ENCODE peak calls at places on chromosomes 6 and 20, in five cellular contexts. S is endothelial cell of umbilical vein, J is lower lobe of right lung, D is PC-9, Q is heart left ventricle. C is an unnamed sample. For H3K4me1, the result is how much of the 10 kb centered on the place peaks cover.

GRCh38 chr20:6708010-6708409 is 59.5 kb upstream of the BMP2 start:
- DNase-seq in S (peak), J (peak), D (no peak), Q (peak), C (peak)

GRCh38 chr20:57620999-57621398 is 773 bp upstream of the ZBP1 start:
- DNase-seq in S (no peak), J (no peak), D (no peak), Q (peak), C (peak)

GRCh38 chr6:134609862-134610261 is 291.9 kb upstream of the SGK1 start:
- DNase-seq in S (no peak), J (no peak), D (no peak), Q (no peak), C (no peak)

GRCh38 chr20:58033026-58033536 is 195.4 kb downstream of the ANKRD60 start:
- DNase-seq in S (no peak), J (no peak), D (no peak), Q (no peak), C (no peak)

GRCh38 chr6:28118217-28118616 is 6.2 kb upstream of the ZSCAN16 start:
- DNase-seq in S (no peak), J (no peak), D (no peak), Q (no peak), C (no peak)

GRCh38 chr6:21277601-21278043 is 315.9 kb upstream of the SOX4 start:
- DNase-seq in S (no peak), J (no peak), D (peak), Q (no peak), C (no peak)

GRCh38 chr6:136969930-136970329 is 47.8 kb downstream of the SLC35D3 start:
- DNase-seq in S (no peak), J (no peak), D (no peak), Q (no peak), C (no peak)

GRCh38 chr20:61437280-61438206 is 185.5 kb downstream of the CDH4 start:
- DNase-seq in S (no peak), J (no peak), D (no peak), Q (peak), C (no peak)

GRCh38 chr6:40550096-40550731 is 37.0 kb downstream of the LRFN2 start:
- DNase-seq in S (peak), J (no peak), D (no peak), Q (no peak), C (no peak)

GRCh38 chr20:53774487-53775203 is 181.0 kb upstream of the ZNF217 start:
- DNase-seq in S (peak), J (no peak), D (no peak), Q (no peak), C (no peak)

GRCh38 chr6:99305021-99305554 is 44.4 kb downstream of the FAXC start:
- DNase-seq in S (no peak), J (no peak), D (no peak), Q (no peak), C (no peak)

GRCh38 chr20:16279320-16279719 is 293.9 kb downstream of the KIF16B start:
- DNase-seq in S (no peak), J (no peak), D (no peak), Q (no peak), C (no peak)

GRCh38 chr6:21230536-21230935 is 363.0 kb upstream of the SOX4 start:
- DNase-seq in S (no peak), J (no peak), D (no peak), Q (no peak), C (no peak)

GRCh38 chr20:43824279-43824678 is 90.4 kb upstream of the TOX2 start:
- DNase-seq in S (no peak), J (no peak), D (no peak), Q (no peak), C (no peak)

GRCh38 chr20:4519530-4519929 is 202.2 kb upstream of the PRND start:
- DNase-seq in S (peak), J (peak), D (peak), Q (no peak), C (no peak)

GRCh38 chr6:38554700-38555413 is 84.9 kb downstream of the BTBD9 start:
- DNase-seq in S (no peak), J (no peak), D (no peak), Q (no peak), C (no peak)

GRCh38 chr6:105317607-105318533 is 85.0 kb downstream of the PREP start:
- DNase-seq in S (peak), J (no peak), D (peak), Q (no peak), C (no peak)

GRCh38 chr6:96184798-96185197 is 169.0 kb downstream of the FUT9 start:
- DNase-seq in S (no peak), J (no peak), D (no peak), Q (no peak), C (no peak)

GRCh38 chr20:17499041-17499440 is 32.1 kb downstream of the BFSP1 start:
- DNase-seq in S (no peak), J (no peak), D (peak), Q (no peak), C (no peak)

GRCh38 chr20:57959018-57959417 is 249.2 kb upstream of the PMEPA1 start:
- DNase-seq in S (no peak), J (no peak), D (no peak), Q (no peak), C (no peak)

GRCh38 chr6:32551410-32551809 is 21.3 kb upstream of the HLA-DRB5 start:
- DNase-seq in S (no peak), J (no peak), D (no peak), Q (no peak), C (no peak)

GRCh38 chr6:170286934-170287265 is 4.0 kb downstream of the DLL1 start:
- DNase-seq in S (no peak), J (no peak), D (no peak), Q (no peak), C (no peak)

GRCh38 chr20:22866757-22867425 is 168.2 kb upstream of the SSTR4 start:
- DNase-seq in S (peak), J (no peak), D (no peak), Q (no peak), C (no peak)

GRCh38 chr20:35446356-35447078 is 8.5 kb upstream of the GDF5 start:
- DNase-seq in S (peak), J (no peak), D (no peak), Q (no peak), C (no peak)

GRCh38 chr6:113756290-113756665 is 100.9 kb upstream of the MARCKS start:
- DNase-seq in S (no peak), J (no peak), D (no peak), Q (no peak), C (no peak)

GRCh38 chr20:59945175-59945574 is 5.0 kb downstream of the FAM217B start:
- DNase-seq in S (no peak), J (no peak), D (no peak), Q (no peak), C (no peak)

DNA sequence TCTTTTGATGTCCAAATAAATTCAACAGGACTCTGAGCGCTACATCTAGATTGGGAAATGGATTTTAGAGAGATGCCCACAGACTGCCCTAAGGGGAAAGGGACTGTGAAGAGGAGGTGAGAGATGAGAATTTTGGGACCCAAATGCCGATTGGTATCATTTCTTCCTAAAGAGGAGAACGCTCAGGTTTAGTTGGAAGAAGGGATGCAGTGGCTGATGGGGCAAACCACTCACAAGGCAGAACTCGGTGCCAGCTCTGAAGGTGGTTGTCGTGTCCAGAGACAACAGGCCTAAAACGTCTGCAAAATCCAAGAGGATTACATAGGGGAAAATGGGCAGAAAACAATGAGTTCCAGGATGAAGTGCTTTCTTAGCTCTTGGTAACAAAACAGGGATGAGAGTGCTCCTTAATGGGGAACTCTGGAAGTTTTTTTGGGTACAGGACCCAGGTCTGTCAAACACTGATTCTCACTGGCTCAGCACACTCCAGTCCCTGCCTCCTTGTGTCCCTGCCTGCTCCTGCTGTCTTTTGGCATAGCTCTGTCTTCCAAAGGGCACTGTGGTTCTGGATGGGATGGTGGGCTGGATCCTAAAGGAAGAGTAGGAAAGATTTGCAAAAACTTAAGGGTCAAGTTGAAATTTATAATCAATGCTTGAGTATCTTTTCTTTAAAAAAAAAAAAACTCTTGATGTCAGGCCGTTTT is 29.0 kb downstream of the NEDD9 start:
- DNase-seq in S (no peak), J (no peak), D (no peak), Q (no peak), C (no peak)
- H3K4me1 ChIP-seq in S (half or more), J (half or more), D (under half), Q (half or more), C (half or more)

DNA sequence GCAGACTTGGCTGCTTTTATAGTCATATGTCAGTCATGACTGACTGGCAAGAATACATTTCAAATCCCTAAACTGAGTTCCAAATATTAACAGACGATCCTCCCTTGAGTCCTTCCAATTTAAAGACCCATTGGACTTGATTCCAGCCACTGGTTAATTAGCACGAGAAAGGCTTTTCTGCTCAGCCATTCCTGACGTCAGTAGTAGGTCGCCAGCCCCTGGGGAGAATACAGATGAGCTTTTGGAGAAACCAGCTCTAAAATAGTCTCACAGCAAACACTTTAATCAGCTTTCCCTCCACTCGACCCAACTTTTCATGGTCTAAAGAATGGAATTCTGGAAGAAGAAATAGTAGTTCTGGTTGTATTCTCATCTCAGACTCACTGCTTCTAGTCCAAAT is 91.6 kb downstream of the SLC22A3 start:
- DNase-seq in S (no peak), J (no peak), D (no peak), Q (peak), C (no peak)
- H3K27ac ChIP-seq in S (no peak), J (no peak), D (no peak), Q (no peak), C (no peak)

GRCh38 chr6:11437824-11438459 is 99.6 kb upstream of the TMEM170B start:
- DNase-seq in S (peak), J (no peak), D (no peak), Q (no peak), C (no peak)

GRCh38 chr6:11433860-11434259 is 103.7 kb upstream of the TMEM170B start:
- DNase-seq in S (no peak), J (no peak), D (no peak), Q (no peak), C (no peak)

GRCh38 chr6:11439017-11439420 is 98.5 kb upstream of the TMEM170B start:
- DNase-seq in S (peak), J (no peak), D (no peak), Q (no peak), C (no peak)

GRCh38 chr6:11434565-11435326 is 102.8 kb upstream of the TMEM170B start:
- DNase-seq in S (no peak), J (peak), D (peak), Q (no peak), C (no peak)

GRCh38 chr6:11436508-11437096 is 100.9 kb upstream of the TMEM170B start:
- DNase-seq in S (no peak), J (no peak), D (no peak), Q (no peak), C (no peak)
- H3K4me1 ChIP-seq in S (under half), J (half or more), D (under half), Q (half or more), C (under half)

GRCh38 chr6:53065266-53066058 is at the start of gene FBXO9:
- DNase-seq in S (peak), J (peak), D (peak), Q (peak), C (peak)

GRCh38 chr6:53064726-53065265 is 408 bp upstream of the FBXO9 start:
- DNase-seq in S (peak), J (peak), D (peak), Q (peak), C (peak)

GRCh38 chr6:53066059-53066406 is 829 bp downstream of the FBXO9 start:
- DNase-seq in S (peak), J (peak), D (peak), Q (peak), C (peak)

GRCh38 chr6:53059648-53060589 is 5.3 kb upstream of the FBXO9 start:
- DNase-seq in S (peak), J (no peak), D (no peak), Q (no peak), C (no peak)

DNA sequence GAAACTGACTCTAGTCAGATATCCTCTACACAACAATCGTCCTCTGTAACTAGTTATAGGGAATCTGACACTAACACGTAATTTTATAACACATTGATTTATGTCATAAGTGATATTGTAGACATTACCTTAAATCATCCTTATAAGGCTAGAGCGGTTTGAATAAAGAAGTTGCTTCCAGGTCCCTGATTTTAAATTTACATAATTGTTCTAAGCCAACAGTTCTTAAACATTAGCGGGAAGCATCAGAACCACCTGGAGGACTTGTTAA is 2.9 kb upstream of the FBXO9 start:
- DNase-seq in S (no peak), J (no peak), D (no peak), Q (no peak), C (no peak)
- H3K27ac ChIP-seq in S (no peak), J (peak), D (no peak), Q (peak), C (peak)

GRCh38 chr6:42783876-42784738 is 2.3 kb downstream of the BICRAL start:
- DNase-seq in S (peak), J (no peak), D (no peak), Q (no peak), C (no peak)

GRCh38 chr6:42781546-42781810 is 374 bp upstream of the BICRAL start:
- DNase-seq in S (peak), J (no peak), D (no peak), Q (no peak), C (no peak)

GRCh38 chr6:42782689-42783176 is 881 bp downstream of the BICRAL start:
- DNase-seq in S (peak), J (peak), D (peak), Q (peak), C (peak)

GRCh38 chr6:42783177-42783875 is 1.5 kb downstream of the BICRAL start:
- DNase-seq in S (peak), J (peak), D (peak), Q (peak), C (peak)

GRCh38 chr6:42781811-42782688 is at the start of gene BICRAL:
- DNase-seq in S (peak), J (peak), D (peak), Q (peak), C (peak)
- H3K4me1 ChIP-seq in S (under half), J (under half), D (under half), Q (half or more), C (under half)

DNA sequence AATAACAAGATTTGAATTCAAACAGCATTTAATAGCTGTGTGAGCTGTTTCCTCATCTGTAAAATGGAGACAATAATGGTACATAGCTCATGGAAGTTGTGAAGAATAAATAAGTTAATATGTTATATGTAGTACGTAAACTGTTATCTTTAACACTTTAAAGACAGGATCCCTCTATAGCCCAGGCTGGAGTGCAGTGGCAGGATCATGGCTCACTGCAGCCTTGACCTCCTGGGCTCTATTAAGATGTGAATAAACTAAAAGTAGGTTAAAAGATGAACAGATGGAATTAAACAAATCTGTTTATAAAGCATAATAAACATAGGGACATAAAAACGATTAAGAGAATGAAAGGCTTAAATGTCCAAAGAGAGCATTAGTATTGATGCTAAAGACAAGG is 3.0 kb downstream of the AMD1 start:
- DNase-seq in S (no peak), J (no peak), D (no peak), Q (no peak), C (no peak)
- H3K27ac ChIP-seq in S (no peak), J (peak), D (peak), Q (peak), C (peak)

GRCh38 chr6:29726795-29727194 is 3.6 kb downstream of the HLA-F start:
- DNase-seq in S (no peak), J (no peak), D (no peak), Q (no peak), C (no peak)
- H3K4me1 ChIP-seq in S (under half), J (under half), D (under half), Q (under half), C (under half)

C was measured in left lung.